ENCODE peak calls at places on chromosomes 13 and 19, in nine cellular contexts. S is fibroblast of the aortic adventitia, N is mammary epithelial cell, O is uterus, M is RWPE2, R is suprapubic skin, Y is A549, D is body of pancreas, P is AG10803. X is an unnamed sample.

GRCh38 chr13:113008841-113009240 is 39.8 kb downstream of the MCF2L start:
- DNase-seq in D (no peak), S (no peak), O (no peak), Y (no peak), M (no peak), N (no peak), R (no peak), P (no peak), X (no peak)

GRCh38 chr19:13644648-13645047 is 119.7 kb upstream of the MRI1 start:
- DNase-seq in D (no peak), M (no peak), O (no peak), P (no peak), N (no peak), Y (peak), S (no peak), R (no peak), X (no peak)

GRCh38 chr13:72221276-72221962 is 354.4 kb upstream of the DACH1 start:
- DNase-seq in Y (peak), D (peak), O (no peak), R (no peak), S (no peak), M (no peak), N (peak), P (no peak), X (no peak)

GRCh38 chr19:10617409-10618121 is 7.8 kb upstream of the SLC44A2 start:
- DNase-seq in P (peak), M (no peak), Y (no peak), R (no peak), N (peak), O (no peak), D (no peak), S (peak), X (peak)

GRCh38 chr13:20441879-20442278 is 83.8 kb downstream of the CRYL1 start:
- DNase-seq in R (no peak), P (no peak), D (no peak), O (no peak), N (peak), Y (no peak), S (peak), M (no peak), X (peak)

GRCh38 chr13:32940601-32941000 is 75.6 kb upstream of the KL start:
- DNase-seq in Y (no peak), R (no peak), P (peak), O (no peak), D (no peak), M (no peak), N (no peak), S (peak), X (no peak)

GRCh38 chr13:61765181-61765742 is 349.6 kb upstream of the PCDH20 start:
- DNase-seq in P (no peak), S (no peak), O (no peak), Y (no peak), D (no peak), M (no peak), R (no peak), N (no peak), X (no peak)

GRCh38 chr13:61192826-61193225 is 222.8 kb downstream of the PCDH20 start:
- DNase-seq in D (no peak), M (no peak), S (no peak), O (no peak), P (no peak), R (no peak), N (no peak), Y (no peak), X (no peak)

GRCh38 chr19:38486731-38487336 is 53.3 kb downstream of the RYR1 start:
- DNase-seq in S (no peak), P (no peak), Y (no peak), D (no peak), O (no peak), R (no peak), N (no peak), M (no peak), X (no peak)

GRCh38 chr19:28184997-28185396 is 1028.0 kb downstream of the UQCRFS1 start:
- DNase-seq in M (no peak), D (no peak), N (no peak), R (no peak), O (no peak), P (peak), Y (peak), S (peak), X (no peak)

GRCh38 chr13:45749026-45749759 is 47.1 kb downstream of the CBY2 start:
- DNase-seq in R (no peak), D (no peak), S (no peak), P (no peak), M (no peak), N (no peak), O (no peak), Y (no peak), X (no peak)

GRCh38 chr19:17866312-17867012 is 5.3 kb upstream of the SLC5A5 start:
- DNase-seq in N (no peak), Y (no peak), M (no peak), D (no peak), P (no peak), R (no peak), O (no peak), S (no peak), X (no peak)

GRCh38 chr19:8127311-8127710 is 22.1 kb downstream of the FBN3 start:
- DNase-seq in N (no peak), D (no peak), R (no peak), O (no peak), S (no peak), M (no peak), P (no peak), Y (no peak), X (no peak)

GRCh38 chr13:75251188-75251587 is 230.8 kb downstream of the TBC1D4 start:
- DNase-seq in Y (no peak), O (no peak), D (no peak), S (no peak), N (no peak), R (no peak), P (no peak), M (no peak), X (no peak)

GRCh38 chr19:38656171-38656981 is 8.9 kb downstream of the ACTN4 start:
- DNase-seq in P (peak), S (peak), D (no peak), M (no peak), R (no peak), O (no peak), N (peak), Y (peak), X (no peak)

GRCh38 chr13:50197705-50198104 is 182.5 kb downstream of the KCNRG start:
- DNase-seq in Y (no peak), D (no peak), O (no peak), P (no peak), S (peak), M (no peak), N (no peak), R (no peak), X (no peak)

GRCh38 chr13:21221268-21221667 is 44.8 kb downstream of the MRPL57 start:
- DNase-seq in P (no peak), O (no peak), M (no peak), Y (no peak), D (no peak), R (no peak), S (no peak), N (no peak), X (no peak)

DNA sequence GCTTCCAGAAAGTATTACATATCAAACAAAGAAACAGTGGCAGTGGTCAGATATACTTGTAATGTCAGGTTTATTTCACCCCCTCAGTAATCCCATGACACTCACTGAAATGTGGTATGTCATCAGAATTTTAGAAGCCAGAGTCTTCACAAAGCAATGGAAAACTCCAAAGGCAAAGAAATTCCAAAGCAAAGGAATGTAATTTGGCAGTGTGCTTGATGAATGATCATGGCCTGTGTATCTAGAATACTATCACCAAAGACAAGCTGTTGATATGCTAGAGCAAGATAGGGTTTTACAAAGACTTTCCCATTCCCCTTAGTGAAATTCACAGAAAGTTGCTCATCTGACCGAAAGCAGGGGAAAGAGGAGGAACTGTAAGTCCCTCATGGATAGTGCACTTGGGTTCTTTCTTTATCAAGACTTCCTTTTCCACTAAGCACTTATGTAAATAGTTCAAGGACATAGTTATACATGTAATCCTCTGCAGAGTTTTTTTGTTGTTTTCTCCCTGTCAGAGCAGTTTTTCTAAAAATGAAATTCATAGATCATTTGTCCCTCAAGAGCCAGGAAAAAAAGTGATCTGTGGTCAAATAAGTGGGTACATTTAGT is 243.4 kb downstream of the NHLRC3 start:
- DNase-seq in P (no peak), M (no peak), N (no peak), Y (no peak), O (no peak), R (no peak), D (no peak), S (peak), X (no peak)
- TF ChIP-seq CTCF in P (no peak), M (no peak), N (no peak), Y (no peak), O (no peak), R (no peak), D (no peak), S (no peak), X (no peak)

DNA sequence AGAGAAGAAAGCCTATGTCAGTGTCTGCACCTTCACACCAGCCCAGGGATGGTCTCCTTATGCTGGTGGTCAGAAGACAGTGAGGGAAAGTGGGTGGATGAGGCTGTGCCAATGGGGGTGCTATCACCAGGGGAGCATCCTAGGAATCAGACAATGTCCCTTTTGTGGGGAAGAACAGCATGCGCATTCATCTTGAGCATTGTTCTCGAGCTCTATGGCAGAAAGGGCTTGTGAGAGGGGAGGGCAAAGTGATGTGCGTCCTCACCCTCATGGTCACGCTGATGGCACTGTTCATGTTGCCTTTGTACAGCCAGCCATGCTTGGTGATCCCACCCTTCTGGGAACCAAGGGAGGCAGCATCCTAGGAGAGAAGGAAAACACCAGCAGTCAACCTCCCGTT is 56.1 kb downstream of the DOCK9 start:
- DNase-seq in P (no peak), D (no peak), S (no peak), R (no peak), O (no peak), N (no peak), Y (no peak), M (no peak), X (no peak)
- H3K4me3 ChIP-seq in P (no peak), D (no peak), S (no peak), R (no peak), O (no peak), N (no peak), Y (no peak), M (no peak), X (no peak)

DNA sequence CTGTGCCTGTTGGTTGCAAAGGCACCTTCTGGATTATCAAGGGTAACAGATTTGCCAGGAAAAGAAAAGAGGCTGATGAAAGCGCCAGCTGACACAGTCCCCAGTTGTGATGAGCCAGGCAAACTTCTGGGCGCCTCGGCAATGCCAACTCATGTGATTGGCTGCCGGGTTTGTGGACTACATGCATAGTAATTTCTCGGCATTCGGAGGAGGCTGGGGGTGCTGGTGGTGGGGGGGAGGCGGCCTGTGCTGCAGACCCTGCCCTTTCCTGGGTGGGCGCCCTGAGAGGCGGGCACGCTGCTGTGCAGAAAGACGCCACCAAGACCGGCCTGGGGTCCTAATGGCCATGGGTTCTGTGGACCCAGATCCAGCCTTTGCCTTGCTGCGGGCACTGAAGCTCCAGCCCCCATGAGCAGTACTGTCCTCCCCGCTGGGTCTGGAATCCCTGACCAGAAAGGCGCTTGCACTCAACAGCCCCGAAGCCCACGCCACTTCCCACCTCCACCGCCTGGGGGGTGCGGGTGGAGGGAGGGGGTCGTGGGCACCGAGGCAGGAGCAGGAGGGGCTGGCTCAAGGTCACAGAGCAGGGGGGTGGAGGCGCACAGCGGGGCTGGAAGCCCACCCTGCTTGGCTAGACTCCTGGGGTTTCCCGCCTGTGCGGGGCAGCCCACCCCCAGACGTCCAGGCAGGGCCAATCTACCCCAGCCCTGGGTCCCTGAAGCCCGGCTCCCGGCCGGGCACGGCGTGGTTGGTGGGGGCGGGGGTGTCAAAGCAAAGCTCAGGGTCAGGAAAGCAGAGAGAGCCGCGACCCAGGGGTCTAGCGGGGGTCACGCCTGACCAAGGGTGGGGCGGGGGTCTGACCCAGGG is 1.0 kb downstream of the DIRAS1 start:
- DNase-seq in D (no peak), Y (no peak), O (no peak), N (no peak), P (peak), S (peak), R (no peak), M (no peak), X (no peak)
- TF ChIP-seq CTCF in D (no peak), Y (no peak), O (no peak), N (no peak), P (peak), S (peak), R (no peak), M (no peak), X (peak)

GRCh38 chr19:33302175-33302973 is at the start of gene CEBPA:
- DNase-seq in D (peak), S (peak), O (peak), M (peak), N (peak), Y (peak), R (no peak), P (peak), X (no peak)
- H3K4me3 ChIP-seq in D (peak), S (peak), O (peak), M (peak), N (peak), Y (peak), R (peak), P (peak), X (peak)

DNA sequence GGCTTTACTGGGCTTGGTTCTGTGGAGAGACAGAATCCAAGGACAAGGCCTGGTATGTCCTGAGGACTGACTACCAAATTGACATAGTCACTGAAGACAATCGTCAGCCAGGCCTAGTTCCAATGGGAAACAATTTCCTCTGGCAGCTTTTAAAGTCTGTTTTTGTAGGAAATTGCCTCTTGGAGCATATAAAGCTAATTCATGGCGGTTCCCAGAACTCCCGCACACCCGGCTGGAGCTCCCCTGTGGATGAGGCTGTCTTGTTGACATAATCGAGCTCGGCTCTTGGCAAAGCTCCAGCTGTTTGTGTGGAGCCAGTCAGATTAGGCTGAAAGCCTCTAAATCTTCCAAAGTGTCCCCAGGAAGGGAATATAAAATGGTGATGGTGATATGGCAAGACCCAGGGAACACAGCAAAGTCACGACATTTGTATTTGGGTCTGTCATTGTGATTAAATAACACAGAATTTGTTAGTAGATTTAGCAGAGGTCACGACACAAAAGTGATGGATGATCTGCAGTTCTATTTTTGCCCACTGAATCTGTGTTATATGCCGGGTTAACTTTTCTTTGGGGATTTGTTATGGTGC is 395.0 kb downstream of the PCDH9 start:
- DNase-seq in O (peak), N (no peak), Y (peak), S (peak), P (no peak), D (peak), R (peak), M (no peak), X (no peak)
- TF ChIP-seq CTCF in O (no peak), N (no peak), Y (no peak), S (no peak), P (no peak), D (no peak), R (no peak), M (no peak), X (no peak)